ENCODE peak calls at places on chromosomes 3 and 15, in seven cellular contexts. V, Y, L, E, D, M and U are unnamed samples.

GRCh38 chr15:31352911-31353811 is 26.5 kb downstream of the KLF13 start:
- DNase-seq in L (peak), M (no peak), Y (no peak), E (no peak), D (no peak), V (no peak), U (no peak)

GRCh38 chr15:101022876-101023275 is 103.7 kb downstream of the LRRK1 start:
- DNase-seq in L (no peak), Y (no peak), V (no peak), M (no peak), E (no peak), D (no peak), U (peak)

GRCh38 chr3:143326983-143327382 is 207.4 kb downstream of the CHST2 start:
- DNase-seq in D (no peak), Y (no peak), V (no peak), L (no peak), M (no peak), E (no peak), U (no peak)

GRCh38 chr3:88031543-88032148 is 27.2 kb downstream of the CGGBP1 start:
- DNase-seq in V (peak), D (peak), M (no peak), L (no peak), E (no peak), Y (no peak), U (no peak)

GRCh38 chr15:47720555-47720954 is 3.2 kb downstream of the SEMA6D start:
- DNase-seq in M (no peak), Y (no peak), D (no peak), E (no peak), V (no peak), L (no peak), U (no peak)

GRCh38 chr3:134772591-134772990 is 22.5 kb upstream of the EPHB1 start:
- DNase-seq in D (no peak), L (no peak), V (no peak), Y (no peak), E (no peak), M (no peak), U (no peak)

GRCh38 chr15:98682992-98683701 is 34.8 kb downstream of the IGF1R start:
- DNase-seq in Y (no peak), D (peak), E (no peak), M (no peak), V (peak), L (no peak), U (no peak)

GRCh38 chr3:31833391-31834165 is 147.5 kb downstream of the OSBPL10 start:
- DNase-seq in V (no peak), D (no peak), L (no peak), Y (no peak), E (no peak), M (no peak), U (no peak)

GRCh38 chr15:32819406-32819930 is 101.7 kb downstream of the GREM1 start:
- DNase-seq in M (no peak), Y (no peak), V (no peak), D (no peak), E (no peak), L (no peak), U (no peak)

GRCh38 chr3:22485943-22486342 is 717.2 kb upstream of the UBE2E2 start:
- DNase-seq in L (no peak), M (no peak), Y (no peak), E (no peak), D (no peak), V (no peak), U (no peak)

GRCh38 chr3:46629571-46630517 is 17.5 kb downstream of the FAM240A start:
- DNase-seq in V (peak), Y (peak), D (peak), L (peak), M (peak), E (peak), U (peak)

GRCh38 chr3:124142389-124142970 is 150.6 kb upstream of the ROPN1 start:
- DNase-seq in L (no peak), V (no peak), D (no peak), M (no peak), Y (no peak), E (no peak), U (no peak)

GRCh38 chr3:94360982-94361381 is 298.1 kb downstream of the NSUN3 start:
- DNase-seq in E (no peak), V (no peak), D (peak), Y (peak), M (no peak), L (peak), U (no peak)

GRCh38 chr3:47867451-47868017 is 64.6 kb downstream of the DHX30 start:
- DNase-seq in D (no peak), E (no peak), V (no peak), Y (no peak), M (no peak), L (no peak), U (no peak)

GRCh38 chr3:12536423-12536822 is 8.9 kb downstream of the MKRN2OS start:
- DNase-seq in L (no peak), D (no peak), Y (no peak), E (no peak), M (no peak), V (no peak), U (no peak)

GRCh38 chr3:4947028-4947427 is 32.2 kb upstream of the BHLHE40 start:
- DNase-seq in D (no peak), Y (no peak), E (no peak), L (no peak), M (no peak), V (no peak), U (no peak)